ENCODE peak calls at places on chromosomes 2 and 18, in seven cellular contexts. E, N, X, I, W, T and K are unnamed samples.

GRCh38 chr2:174777334-174777733 is 13.1 kb upstream of the CHRNA1 start:
- DNase-seq in E (no peak), N (no peak), X (no peak), I (no peak), W (no peak), T (no peak), K (no peak)

GRCh38 chr2:150639917-150640538 is 152.6 kb upstream of the RND3 start:
- DNase-seq in E (no peak), N (no peak), X (no peak), I (no peak), W (no peak), T (no peak), K (no peak)

GRCh38 chr2:216083464-216084279 is 2.0 kb downstream of the TMEM169 start:
- DNase-seq in E (no peak), N (peak), X (no peak), I (peak), W (peak), T (no peak), K (no peak)

GRCh38 chr2:158130832-158131473 is 29.3 kb downstream of the UPP2 start:
- DNase-seq in E (no peak), N (no peak), X (no peak), I (no peak), W (no peak), T (no peak), K (no peak)

GRCh38 chr2:99827296-99827999 is 314.9 kb downstream of the AFF3 start:
- DNase-seq in E (no peak), N (no peak), X (no peak), I (no peak), W (no peak), T (no peak), K (no peak)

GRCh38 chr2:38720613-38721241 is 30.4 kb downstream of the SRSF7 start:
- DNase-seq in E (peak), N (peak), X (peak), I (no peak), W (no peak), T (no peak), K (peak)

GRCh38 chr2:143694335-143694734 is 565.1 kb downstream of the ARHGAP15 start:
- DNase-seq in E (no peak), N (no peak), X (no peak), I (no peak), W (peak), T (no peak), K (no peak)

GRCh38 chr2:57434429-57434828 is 612.2 kb upstream of the VRK2 start:
- DNase-seq in E (no peak), N (no peak), X (no peak), I (no peak), W (no peak), T (no peak), K (no peak)

GRCh38 chr18:76970749-76971148 is 148.4 kb downstream of the ZNF236 start:
- DNase-seq in E (no peak), N (no peak), X (no peak), I (no peak), W (no peak), T (no peak), K (no peak)

GRCh38 chr2:169572189-169572588 is 1.5 kb downstream of the FASTKD1 start:
- DNase-seq in E (no peak), N (no peak), X (no peak), I (no peak), W (no peak), T (no peak), K (no peak)

GRCh38 chr2:181165199-181165868 is 184.9 kb downstream of the UBE2E3 start:
- DNase-seq in E (no peak), N (no peak), X (no peak), I (no peak), W (no peak), T (no peak), K (no peak)
- H3K4me3 ChIP-seq in E (no peak), N (no peak), X (no peak), I (no peak), W (no peak), T (peak), K (no peak)

GRCh38 chr2:104473568-104473967 is 380.3 kb upstream of the POU3F3 start:
- DNase-seq in E (no peak), N (no peak), X (no peak), I (peak), W (no peak), T (no peak), K (no peak)

GRCh38 chr2:104472076-104472475 is 381.8 kb upstream of the POU3F3 start:
- DNase-seq in E (no peak), N (no peak), X (no peak), I (no peak), W (no peak), T (no peak), K (no peak)

GRCh38 chr2:104476563-104476988 is 377.3 kb upstream of the POU3F3 start:
- DNase-seq in E (no peak), N (no peak), X (no peak), I (no peak), W (no peak), T (no peak), K (no peak)

GRCh38 chr2:104474725-104475124 is 379.2 kb upstream of the POU3F3 start:
- DNase-seq in E (no peak), N (no peak), X (no peak), I (no peak), W (no peak), T (no peak), K (no peak)

DNA sequence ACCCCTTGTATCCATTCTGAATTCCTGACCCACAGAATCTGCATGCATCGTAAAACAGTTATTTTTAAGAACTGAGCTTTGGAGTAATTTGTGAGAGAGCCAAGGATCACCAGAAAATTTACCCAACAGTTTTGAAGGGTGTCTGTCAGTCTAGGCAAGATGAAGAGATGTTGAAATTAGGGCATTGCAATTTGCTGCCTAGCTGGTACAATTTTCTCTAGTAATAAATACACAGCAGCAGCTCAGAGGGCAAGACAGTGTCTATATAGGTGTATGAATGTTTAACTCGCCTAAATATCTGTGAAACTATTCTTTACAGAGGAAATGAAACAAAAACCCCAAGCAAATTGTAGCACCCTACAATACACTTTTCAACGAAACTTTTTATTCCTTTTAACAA is 377.8 kb upstream of the POU3F3 start:
- DNase-seq in E (no peak), N (no peak), X (no peak), I (no peak), W (no peak), T (no peak), K (no peak)
- H3K27ac ChIP-seq in E (no peak), N (no peak), X (no peak), I (no peak), W (no peak), T (no peak), K (no peak)

GRCh38 chr2:153478289-153479261 is at the start of gene RPRM:
- DNase-seq in E (no peak), N (peak), X (peak), I (peak), W (peak), T (peak), K (no peak)

GRCh38 chr2:153477641-153478288 is 797 bp downstream of the RPRM start:
- DNase-seq in E (no peak), N (no peak), X (peak), I (no peak), W (peak), T (no peak), K (no peak)

GRCh38 chr2:153476491-153477095 is 2.0 kb downstream of the RPRM start:
- DNase-seq in E (no peak), N (no peak), X (peak), I (no peak), W (no peak), T (no peak), K (no peak)

GRCh38 chr2:153479527-153479926 is 965 bp upstream of the RPRM start:
- DNase-seq in E (no peak), N (no peak), X (no peak), I (no peak), W (no peak), T (no peak), K (no peak)

GRCh38 chr2:153477096-153477555 is 1.4 kb downstream of the RPRM start:
- DNase-seq in E (no peak), N (no peak), X (peak), I (no peak), W (peak), T (no peak), K (no peak)
- H3K4me3 ChIP-seq in E (peak), N (no peak), X (peak), I (peak), W (no peak), T (no peak), K (peak)

DNA sequence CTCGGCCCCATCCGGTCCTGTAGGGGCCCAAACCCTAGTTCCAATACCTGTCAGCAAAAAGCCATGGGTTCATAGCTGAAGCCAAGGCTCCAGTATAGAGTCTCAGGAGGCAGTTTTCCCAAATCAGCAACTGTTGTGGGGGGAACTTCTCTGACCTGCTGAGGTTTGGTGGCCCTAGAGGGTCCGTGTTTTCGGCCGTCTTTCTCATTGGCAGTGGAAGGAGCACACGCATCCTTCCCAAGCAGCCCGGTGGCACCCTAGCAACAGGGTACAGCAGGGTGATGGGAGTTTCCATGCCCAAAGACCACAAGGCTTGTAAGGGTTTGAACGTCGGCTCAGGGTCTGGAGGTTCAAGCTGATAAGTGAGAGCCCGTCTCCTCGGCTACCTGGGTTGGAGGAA is 6.6 kb downstream of the FOSL2 start:
- DNase-seq in E (no peak), N (no peak), X (no peak), I (no peak), W (no peak), T (no peak), K (no peak)
- H3K27ac ChIP-seq in E (peak), N (no peak), X (peak), I (no peak), W (no peak), T (no peak), K (peak)

GRCh38 chr2:120312861-120313694 is 32.9 kb upstream of the INHBB start:
- DNase-seq in E (peak), N (peak), X (peak), I (peak), W (peak), T (peak), K (peak)
- H3K4me3 ChIP-seq in E (peak), N (peak), X (peak), I (peak), W (peak), T (peak), K (peak)

DNA sequence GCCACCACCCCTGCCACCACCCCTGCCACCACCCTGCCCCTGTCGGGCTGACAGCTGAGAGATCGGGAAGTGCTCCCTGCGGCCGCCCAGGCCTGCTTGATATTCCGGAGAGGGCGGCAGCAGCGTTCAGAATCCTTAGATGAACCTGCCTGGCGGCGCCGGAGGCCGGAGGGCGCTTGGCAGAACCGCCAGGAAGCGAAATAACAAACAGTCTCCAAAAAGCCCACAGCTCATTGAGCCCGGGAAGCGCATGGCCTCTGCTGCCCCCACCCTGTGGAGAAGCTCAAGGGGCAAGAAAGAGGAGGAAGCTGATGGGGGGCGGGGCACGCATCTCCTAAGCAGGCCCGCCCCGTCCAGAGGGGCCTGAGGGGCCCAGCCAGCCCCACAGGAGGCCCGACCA is 92.2 kb upstream of the MBOAT2 start:
- DNase-seq in E (no peak), N (peak), X (peak), I (no peak), W (no peak), T (no peak), K (no peak)
- H3K27ac ChIP-seq in E (no peak), N (no peak), X (no peak), I (no peak), W (no peak), T (no peak), K (no peak)

GRCh38 chr2:37666772-37667171 is 4.7 kb downstream of the CDC42EP3 start:
- DNase-seq in E (no peak), N (no peak), X (no peak), I (no peak), W (no peak), T (no peak), K (no peak)
- H3K4me3 ChIP-seq in E (no peak), N (no peak), X (no peak), I (no peak), W (peak), T (no peak), K (no peak)

GRCh38 chr2:47088371-47089082 is 66.6 kb downstream of the STPG4 start:
- DNase-seq in E (no peak), N (no peak), X (no peak), I (no peak), W (peak), T (no peak), K (no peak)
- H3K27ac ChIP-seq in E (peak), N (peak), X (no peak), I (no peak), W (peak), T (no peak), K (no peak)

GRCh38 chr2:88597168-88597567 is 30.1 kb downstream of the EIF2AK3 start:
- DNase-seq in E (no peak), N (no peak), X (no peak), I (no peak), W (no peak), T (no peak), K (no peak)
- H3K4me3 ChIP-seq in E (no peak), N (no peak), X (no peak), I (no peak), W (no peak), T (no peak), K (no peak)